ENCODE peak calls at places on chromosomes 1 and 21, in nine cellular contexts. One of them, this sample, is unnamed.
A peak's percentile ranks its signal among the peaks of the same experiment; 100 is the strongest.

GRCh38 chr1:7462627-7463026 is 308.5 kb upstream of the VAMP3 start:
- DNase-seq in stomach: no peak
- DNase-seq in cardiac muscle cell: no peak
- DNase-seq in neural progenitor cell: no peak
- DNase-seq in DND-41: no peak
- DNase-seq in colonic mucosa: no peak
- DNase-seq in psoas muscle: no peak
- DNase-seq in IMR-90: no peak
- DNase-seq in left lung: no peak
- DNase-seq in this sample: no peak

GRCh38 chr1:38004284-38005101 is 821 bp downstream of the FHL3 start:
- DNase-seq in psoas muscle: peak; percentile 33
- DNase-seq in IMR-90: no peak
- DNase-seq in cardiac muscle cell: peak; percentile 30
- DNase-seq in colonic mucosa: no peak
- DNase-seq in neural progenitor cell: peak; percentile 34
- DNase-seq in DND-41: no peak
- DNase-seq in stomach: no peak
- DNase-seq in left lung: no peak
- DNase-seq in this sample: no peak

GRCh38 chr1:94302960-94303359 is 65.6 kb upstream of the ARHGAP29 start:
- DNase-seq in left lung: no peak
- DNase-seq in neural progenitor cell: no peak
- DNase-seq in colonic mucosa: no peak
- DNase-seq in cardiac muscle cell: no peak
- DNase-seq in IMR-90: no peak
- DNase-seq in stomach: no peak
- DNase-seq in psoas muscle: no peak
- DNase-seq in DND-41: no peak
- DNase-seq in this sample: no peak

GRCh38 chr21:17083084-17083483 is 429.8 kb upstream of the CXADR start:
- DNase-seq in cardiac muscle cell: no peak
- DNase-seq in psoas muscle: no peak
- DNase-seq in DND-41: no peak
- DNase-seq in stomach: no peak
- DNase-seq in left lung: no peak
- DNase-seq in IMR-90: no peak
- DNase-seq in neural progenitor cell: no peak
- DNase-seq in colonic mucosa: no peak
- DNase-seq in this sample: no peak

GRCh38 chr1:193884848-193885558 is 698.6 kb upstream of the B3GALT2 start:
- DNase-seq in psoas muscle: no peak
- DNase-seq in left lung: peak; percentile 45
- DNase-seq in DND-41: no peak
- DNase-seq in stomach: no peak
- DNase-seq in IMR-90: no peak
- DNase-seq in colonic mucosa: no peak
- DNase-seq in neural progenitor cell: no peak
- DNase-seq in cardiac muscle cell: no peak
- DNase-seq in this sample: no peak

GRCh38 chr1:17198476-17199258 is 6.3 kb upstream of the PADI1 start:
- DNase-seq in psoas muscle: no peak
- DNase-seq in colonic mucosa: no peak
- DNase-seq in IMR-90: no peak
- DNase-seq in left lung: no peak
- DNase-seq in DND-41: no peak
- DNase-seq in stomach: no peak
- DNase-seq in neural progenitor cell: no peak
- DNase-seq in cardiac muscle cell: no peak
- DNase-seq in this sample: no peak

GRCh38 chr1:84253891-84254290 is 47.6 kb upstream of the SAMD13 start:
- DNase-seq in cardiac muscle cell: peak; percentile 83
- DNase-seq in stomach: peak; percentile 41
- DNase-seq in IMR-90: peak; percentile 97
- DNase-seq in colonic mucosa: peak; percentile 72
- DNase-seq in psoas muscle: peak; percentile 34
- DNase-seq in neural progenitor cell: no peak
- DNase-seq in left lung: peak; percentile 50
- DNase-seq in DND-41: no peak
- DNase-seq in this sample: no peak

GRCh38 chr1:82515650-82516049 is 714.9 kb downstream of the ADGRL2 start:
- DNase-seq in left lung: no peak
- DNase-seq in IMR-90: no peak
- DNase-seq in DND-41: no peak
- DNase-seq in cardiac muscle cell: no peak
- DNase-seq in colonic mucosa: no peak
- DNase-seq in psoas muscle: no peak
- DNase-seq in stomach: no peak
- DNase-seq in neural progenitor cell: no peak
- DNase-seq in this sample: no peak

GRCh38 chr1:200238311-200238710 is 171.5 kb downstream of the ZNF281 start:
- DNase-seq in DND-41: no peak
- DNase-seq in neural progenitor cell: no peak
- DNase-seq in left lung: no peak
- DNase-seq in cardiac muscle cell: no peak
- DNase-seq in stomach: no peak
- DNase-seq in IMR-90: no peak
- DNase-seq in colonic mucosa: no peak
- DNase-seq in psoas muscle: no peak
- DNase-seq in this sample: no peak

GRCh38 chr21:17610862-17611261 is 1.8 kb downstream of the BTG3 start:
- DNase-seq in psoas muscle: no peak
- DNase-seq in DND-41: no peak
- DNase-seq in left lung: peak; percentile 34
- DNase-seq in stomach: peak; percentile 27
- DNase-seq in cardiac muscle cell: peak; percentile 22
- DNase-seq in colonic mucosa: peak; percentile 42
- DNase-seq in neural progenitor cell: no peak
- DNase-seq in IMR-90: peak; percentile 11
- DNase-seq in this sample: no peak

GRCh38 chr1:5933676-5934057 is 58.6 kb downstream of the NPHP4 start:
- DNase-seq in cardiac muscle cell: peak; percentile 77
- DNase-seq in colonic mucosa: no peak
- DNase-seq in DND-41: no peak
- DNase-seq in left lung: no peak
- DNase-seq in stomach: no peak
- DNase-seq in IMR-90: peak; percentile 21
- DNase-seq in neural progenitor cell: no peak
- DNase-seq in psoas muscle: no peak
- DNase-seq in this sample: no peak

GRCh38 chr1:215957692-215958091 is 390.6 kb downstream of the KCTD3 start:
- DNase-seq in IMR-90: peak; percentile 66
- DNase-seq in neural progenitor cell: peak; percentile 34
- DNase-seq in psoas muscle: no peak
- DNase-seq in stomach: no peak
- DNase-seq in colonic mucosa: no peak
- DNase-seq in left lung: no peak
- DNase-seq in DND-41: no peak
- DNase-seq in cardiac muscle cell: peak; percentile 57
- DNase-seq in this sample: no peak

GRCh38 chr1:198125995-198126758 is 30.6 kb upstream of the NEK7 start:
- DNase-seq in neural progenitor cell: no peak
- DNase-seq in IMR-90: peak; percentile 79
- DNase-seq in colonic mucosa: no peak
- DNase-seq in stomach: no peak
- DNase-seq in left lung: no peak
- DNase-seq in psoas muscle: no peak
- DNase-seq in DND-41: no peak
- DNase-seq in cardiac muscle cell: peak; percentile 61
- DNase-seq in this sample: no peak

GRCh38 chr1:208030320-208031091 is 119.6 kb upstream of the CD34 start:
- DNase-seq in IMR-90: peak; percentile 37
- DNase-seq in psoas muscle: peak; percentile 50
- DNase-seq in neural progenitor cell: no peak
- DNase-seq in cardiac muscle cell: peak; percentile 81
- DNase-seq in left lung: no peak
- DNase-seq in DND-41: no peak
- DNase-seq in colonic mucosa: peak; percentile 42
- DNase-seq in stomach: no peak
- DNase-seq in this sample: no peak

GRCh38 chr21:37667380-37667779 is 248.9 kb downstream of the KCNJ6 start:
- DNase-seq in left lung: no peak
- DNase-seq in stomach: no peak
- DNase-seq in neural progenitor cell: no peak
- DNase-seq in cardiac muscle cell: no peak
- DNase-seq in DND-41: no peak
- DNase-seq in psoas muscle: no peak
- DNase-seq in IMR-90: no peak
- DNase-seq in colonic mucosa: no peak
- DNase-seq in this sample: no peak

GRCh38 chr1:1565340-1565739 is 9.3 kb downstream of the SSU72 start:
- DNase-seq in cardiac muscle cell: peak; percentile 39
- DNase-seq in neural progenitor cell: no peak
- DNase-seq in left lung: no peak
- DNase-seq in stomach: no peak
- DNase-seq in IMR-90: no peak
- DNase-seq in psoas muscle: no peak
- DNase-seq in colonic mucosa: no peak
- DNase-seq in DND-41: no peak
- DNase-seq in this sample: no peak

GRCh38 chr1:1569341-1569740 is 5.3 kb downstream of the SSU72 start:
- DNase-seq in psoas muscle: no peak
- DNase-seq in stomach: no peak
- DNase-seq in DND-41: no peak
- DNase-seq in IMR-90: no peak
- DNase-seq in left lung: no peak
- DNase-seq in cardiac muscle cell: no peak
- DNase-seq in neural progenitor cell: no peak
- DNase-seq in colonic mucosa: no peak
- DNase-seq in this sample: no peak

GRCh38 chr1:1567152-1567830 is 7.4 kb downstream of the SSU72 start:
- DNase-seq in psoas muscle: peak; percentile 35
- DNase-seq in DND-41: no peak
- DNase-seq in cardiac muscle cell: no peak
- DNase-seq in neural progenitor cell: no peak
- DNase-seq in IMR-90: no peak
- DNase-seq in left lung: no peak
- DNase-seq in stomach: no peak
- DNase-seq in colonic mucosa: no peak
- DNase-seq in this sample: no peak

GRCh38 chr1:1564278-1564677 is 10.4 kb downstream of the SSU72 start:
- DNase-seq in IMR-90: no peak
- DNase-seq in neural progenitor cell: no peak
- DNase-seq in cardiac muscle cell: no peak
- DNase-seq in psoas muscle: no peak
- DNase-seq in colonic mucosa: no peak
- DNase-seq in stomach: no peak
- DNase-seq in DND-41: no peak
- DNase-seq in left lung: no peak
- DNase-seq in this sample: no peak

GRCh38 chr1:1567831-1568380 is 6.8 kb downstream of the SSU72 start:
- DNase-seq in stomach: no peak
- DNase-seq in psoas muscle: no peak
- DNase-seq in colonic mucosa: no peak
- DNase-seq in neural progenitor cell: no peak
- DNase-seq in IMR-90: no peak
- DNase-seq in cardiac muscle cell: no peak
- DNase-seq in DND-41: no peak
- DNase-seq in left lung: no peak
- DNase-seq in this sample: no peak
- H3K27ac ChIP-seq in stomach: no peak overlapping the region
- H3K27ac ChIP-seq in psoas muscle: peak overlapping the region; percentile 89
- H3K27ac ChIP-seq in colonic mucosa: no peak overlapping the region
- H3K27ac ChIP-seq in neural progenitor cell: no peak overlapping the region
- H3K27ac ChIP-seq in IMR-90: peak overlapping the region; percentile 9
- H3K27ac ChIP-seq in cardiac muscle cell: no peak overlapping the region
- H3K27ac ChIP-seq in DND-41: no peak overlapping the region
- H3K27ac ChIP-seq in left lung: no peak overlapping the region
- H3K27ac ChIP-seq in this sample: no peak overlapping the region

DNA sequence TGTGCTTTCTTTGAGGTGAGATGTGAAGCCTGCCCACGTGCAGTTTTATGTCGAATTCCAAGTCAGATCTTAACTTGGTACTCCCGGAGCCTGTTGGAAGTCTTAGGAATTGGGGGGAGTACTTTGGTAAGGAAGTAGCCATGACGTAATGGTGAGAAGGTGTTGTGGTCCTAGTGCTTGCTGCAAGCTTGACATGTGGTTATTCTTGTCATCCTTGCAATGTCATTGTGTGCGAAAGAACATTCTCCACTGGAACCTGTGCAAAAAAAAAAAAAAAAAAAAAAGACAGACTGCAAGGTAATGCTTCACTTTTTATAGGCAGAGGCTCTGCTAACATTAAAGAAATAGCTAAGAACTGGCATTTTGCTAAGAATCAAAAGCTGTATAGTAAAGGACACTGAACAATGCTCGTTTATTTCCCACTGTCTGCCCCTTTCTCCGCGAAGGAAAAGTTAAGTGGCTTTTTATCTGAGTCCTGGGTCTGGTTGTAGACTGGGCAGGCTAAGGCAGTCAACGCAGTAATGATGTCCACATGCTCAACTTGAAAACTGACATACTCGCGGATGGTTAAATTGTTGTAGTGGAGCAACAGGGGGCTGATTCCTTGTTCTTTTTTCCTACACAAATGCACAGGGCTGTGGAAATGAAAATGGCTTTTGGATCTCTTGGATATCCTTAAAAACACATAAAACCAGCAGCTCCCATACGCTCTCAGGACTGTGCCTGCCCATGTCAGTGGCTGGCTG is 2.1 kb downstream of the KAZN start:
- DNase-seq in neural progenitor cell: peak; percentile 31
- DNase-seq in cardiac muscle cell: no peak
- DNase-seq in colonic mucosa: no peak
- DNase-seq in DND-41: no peak
- DNase-seq in IMR-90: no peak
- DNase-seq in left lung: no peak
- DNase-seq in psoas muscle: no peak
- DNase-seq in stomach: no peak
- DNase-seq in this sample: no peak
- H3K27me3 ChIP-seq in neural progenitor cell: no peaks in the 10 kb centered on the region
- H3K27me3 ChIP-seq in cardiac muscle cell: no peaks in the 10 kb centered on the region
- H3K27me3 ChIP-seq in colonic mucosa: peaks cover 31% of the 10 kb centered on the region
- H3K27me3 ChIP-seq in DND-41: peaks cover 24% of the 10 kb centered on the region
- H3K27me3 ChIP-seq in IMR-90: peaks cover 18% of the 10 kb centered on the region
- H3K27me3 ChIP-seq in left lung: peaks cover 85% of the 10 kb centered on the region
- H3K27me3 ChIP-seq in psoas muscle: peaks cover 12% of the 10 kb centered on the region
- H3K27me3 ChIP-seq in stomach: peaks cover 15% of the 10 kb centered on the region
- H3K27me3 ChIP-seq in this sample: peaks cover 44% of the 10 kb centered on the region

GRCh38 chr1:213419369-213420030 is 368.5 kb downstream of the RPS6KC1 start:
- DNase-seq in left lung: no peak
- DNase-seq in neural progenitor cell: no peak
- DNase-seq in colonic mucosa: no peak
- DNase-seq in IMR-90: no peak
- DNase-seq in stomach: no peak
- DNase-seq in cardiac muscle cell: peak; percentile 1
- DNase-seq in psoas muscle: no peak
- DNase-seq in DND-41: no peak
- DNase-seq in this sample: no peak
- TF ChIP-seq CTCF in left lung: no peak
- TF ChIP-seq CTCF in neural progenitor cell: no peak
- TF ChIP-seq CTCF in colonic mucosa: no peak
- TF ChIP-seq CTCF in IMR-90: peak; percentile 14
- TF ChIP-seq CTCF in stomach: no peak
- TF ChIP-seq CTCF in cardiac muscle cell: no peak
- TF ChIP-seq CTCF in psoas muscle: no peak
- TF ChIP-seq CTCF in DND-41: no peak
- TF ChIP-seq CTCF in this sample: no peak

DNA sequence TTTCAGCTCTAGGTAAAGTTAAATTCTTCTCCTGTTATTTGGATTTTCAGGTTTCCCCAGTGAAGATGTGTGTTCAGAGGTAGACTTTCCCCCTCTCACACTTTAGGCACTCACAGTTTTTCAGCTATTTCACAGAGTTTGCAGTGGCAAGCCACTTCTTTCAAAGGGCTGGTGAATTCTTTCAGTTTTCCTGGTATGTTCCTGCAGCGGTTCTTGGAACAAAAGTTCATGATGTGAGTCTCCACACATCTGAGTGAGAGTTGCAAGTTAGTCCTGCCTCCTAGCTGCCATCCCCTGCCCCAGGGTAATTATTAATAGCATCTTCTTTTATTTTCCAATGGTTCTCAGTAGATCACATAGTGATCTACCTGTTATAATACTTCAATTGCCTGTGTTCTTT is 27.3 kb upstream of the CD84 start:
- DNase-seq in cardiac muscle cell: no peak
- DNase-seq in colonic mucosa: no peak
- DNase-seq in DND-41: no peak
- DNase-seq in stomach: no peak
- DNase-seq in neural progenitor cell: no peak
- DNase-seq in IMR-90: no peak
- DNase-seq in psoas muscle: no peak
- DNase-seq in left lung: no peak
- DNase-seq in this sample: no peak
- H3K27ac ChIP-seq in cardiac muscle cell: no peak overlapping the region
- H3K27ac ChIP-seq in colonic mucosa: no peak overlapping the region
- H3K27ac ChIP-seq in DND-41: peak overlapping the region; percentile 73
- H3K27ac ChIP-seq in stomach: no peak overlapping the region
- H3K27ac ChIP-seq in neural progenitor cell: no peak overlapping the region
- H3K27ac ChIP-seq in IMR-90: no peak overlapping the region
- H3K27ac ChIP-seq in psoas muscle: no peak overlapping the region
- H3K27ac ChIP-seq in left lung: no peak overlapping the region
- H3K27ac ChIP-seq in this sample: no peak overlapping the region

This sample was measured in CD4-positive, alpha-beta T cell.